ENCODE peak calls at places on chromosomes 3 and 15, in seven cellular contexts. Z is posterior cingulate gyrus; I is activated naive CD8-positive, alpha-beta T cell treated with anti-CD3 and anti-CD28 coated beads, Interleukin-2, amount 50 U/mL, for 24 hours; B is mucosa of gallbladder; S is stimulated activated CD8-positive, alpha-beta memory T cell treated with anti-CD3 and anti-CD28 coated beads, Interleukin-4, amount 100 ng/mL, for 1 hour; Q is NCI-H345; O is stimulated activated CD4-positive, alpha-beta T cell treated with anti-CD3 and anti-CD28 coated beads, Interleukin-1b, Interleukin-23, amount 100 ng/mL, for 4 hours. E is an unnamed sample.

GRCh38 chr15:57526076-57526475 is 65.6 kb upstream of the MYZAP start:
- DNase-seq in I (no peak), S (no peak), Z (no peak), B (no peak), O (no peak), Q (no peak), E (no peak)

GRCh38 chr3:41683666-41684350 is 278.1 kb downstream of the ULK4 start:
- DNase-seq in B (peak), Z (no peak), I (no peak), O (no peak), Q (no peak), S (no peak), E (no peak)

GRCh38 chr3:106130384-106131084 is 261.7 kb upstream of the CBLB start:
- DNase-seq in Z (no peak), Q (no peak), B (no peak), I (no peak), S (no peak), O (no peak), E (no peak)

GRCh38 chr3:45084820-45085816 is 59.0 kb downstream of the CLEC3B start:
- DNase-seq in B (no peak), Q (no peak), Z (no peak), I (no peak), S (no peak), O (no peak), E (no peak)

GRCh38 chr15:84681822-84682221 is 23.8 kb upstream of the NMB start:
- DNase-seq in Q (no peak), O (no peak), S (no peak), B (no peak), I (no peak), Z (no peak), E (no peak)

GRCh38 chr3:25663324-25664065 is 1.2 kb downstream of the TOP2B start:
- DNase-seq in Z (no peak), B (peak), I (no peak), O (peak), Q (peak), S (no peak), E (no peak)

GRCh38 chr3:130276203-130276803 is 69.2 kb upstream of the COL6A5 start:
- DNase-seq in I (peak), B (no peak), Q (peak), Z (no peak), O (no peak), S (no peak), E (no peak)

GRCh38 chr3:38018296-38019266 is 10.9 kb downstream of the PLCD1 start:
- DNase-seq in O (no peak), I (no peak), Z (peak), Q (no peak), B (no peak), S (no peak), E (no peak)

GRCh38 chr3:47008258-47008671 is 28.8 kb downstream of the NBEAL2 start:
- DNase-seq in Q (no peak), B (no peak), I (no peak), Z (peak), S (no peak), O (no peak), E (peak)

GRCh38 chr15:80844011-80844732 is 65.0 kb downstream of the CEMIP start:
- DNase-seq in I (no peak), O (no peak), B (no peak), S (no peak), Q (no peak), Z (peak), E (no peak)

GRCh38 chr15:62647195-62647865 is 395.2 kb upstream of the TPM1 start:
- DNase-seq in I (no peak), Q (no peak), O (no peak), B (peak), S (no peak), Z (no peak), E (peak)

GRCh38 chr3:50324351-50325144 is 2.0 kb upstream of the HYAL2 start:
- DNase-seq in Q (peak), B (no peak), Z (peak), O (no peak), S (no peak), I (peak), E (peak)